ENCODE peak calls at places on chromosomes 16 and 17, in eight cellular contexts. L, Y, M, K, D, U, T and R are unnamed samples.

GRCh38 chr16:66263168-66263972 is 103.1 kb upstream of the CDH5 start:
- DNase-seq in D (no peak), U (no peak), M (no peak), L (no peak), Y (no peak), T (no peak), K (no peak), R (no peak)

GRCh38 chr17:19707728-19708221 is 8.6 kb downstream of the SLC47A2 start:
- DNase-seq in D (no peak), M (no peak), T (no peak), Y (no peak), L (no peak), U (no peak), K (no peak), R (no peak)

GRCh38 chr17:52148288-52148968 is 10.1 kb downstream of the CA10 start:
- DNase-seq in K (no peak), Y (no peak), U (no peak), D (no peak), M (no peak), T (no peak), L (no peak), R (no peak)

GRCh38 chr16:1002399-1003161 is 21.0 kb downstream of the SOX8 start:
- DNase-seq in U (peak), L (peak), M (no peak), Y (no peak), K (peak), D (no peak), T (peak), R (no peak)

GRCh38 chr17:46841561-46842379 is 9.6 kb upstream of the WNT9B start:
- DNase-seq in U (peak), T (peak), K (peak), L (no peak), M (no peak), Y (no peak), D (no peak), R (no peak)

GRCh38 chr17:37737971-37738370 is 6.9 kb downstream of the HNF1B start:
- DNase-seq in Y (no peak), L (no peak), D (no peak), U (no peak), M (no peak), K (no peak), T (peak), R (no peak)

GRCh38 chr17:83135692-83136091 is 56.3 kb downstream of the METRNL start:
- DNase-seq in M (no peak), K (no peak), Y (no peak), U (no peak), D (no peak), T (no peak), L (no peak), R (no peak)

GRCh38 chr16:12565423-12565822 is 238.3 kb downstream of the CPPED1 start:
- DNase-seq in T (no peak), M (no peak), D (no peak), L (no peak), K (no peak), Y (no peak), U (no peak), R (no peak)

GRCh38 chr17:7130626-7131467 is 16.2 kb upstream of the ASGR2 start:
- DNase-seq in L (no peak), K (no peak), Y (no peak), U (no peak), D (no peak), T (peak), M (no peak), R (no peak)

GRCh38 chr17:42112552-42113176 is at the start of gene DHX58:
- DNase-seq in Y (no peak), M (peak), D (no peak), T (no peak), U (peak), K (peak), L (no peak), R (peak)

GRCh38 chr17:46868689-46869187 is 17.4 kb downstream of the WNT9B start:
- DNase-seq in Y (no peak), T (no peak), L (no peak), K (no peak), U (no peak), D (no peak), M (no peak), R (no peak)

GRCh38 chr17:27207073-27207511 is 86.8 kb upstream of the WSB1 start:
- DNase-seq in T (no peak), Y (no peak), M (no peak), D (no peak), K (no peak), U (no peak), L (no peak), R (no peak)

GRCh38 chr16:4988647-4989046 is 30.5 kb downstream of the SEC14L5 start:
- DNase-seq in Y (no peak), L (no peak), D (no peak), T (no peak), U (no peak), M (no peak), K (no peak), R (no peak)

GRCh38 chr16:89209522-89210044 is 7.9 kb upstream of the ZNF778 start:
- DNase-seq in D (no peak), U (no peak), Y (no peak), M (no peak), K (no peak), T (no peak), L (no peak), R (no peak)

GRCh38 chr17:28744104-28744801 is 442 bp downstream of the TRAF4 start:
- DNase-seq in Y (peak), L (no peak), T (peak), M (peak), U (peak), D (no peak), K (peak), R (no peak)

GRCh38 chr17:34637548-34638525 is 58.5 kb downstream of the TMEM132E start:
- DNase-seq in Y (peak), K (peak), L (peak), U (peak), D (peak), M (peak), T (peak), R (no peak)